ENCODE peak calls at places on chromosomes 4 and X, in five cellular contexts. One of them, this sample, is unnamed.

GRCh38 chr4:26081795-26082498 is 167.9 kb downstream of the SMIM20 start:
- DNase-seq in BE2C: no peak
- DNase-seq in fibroblast of gingiva: peak
- DNase-seq in NCI-H774: peak
- DNase-seq in NCI-H1092 treated with DMSO at 0.1 percent for 48 hours: peak
- DNase-seq in this sample: no peak

GRCh38 chr4:55023030-55023429 is 102.4 kb downstream of the KDR start:
- DNase-seq in NCI-H1092 treated with DMSO at 0.1 percent for 48 hours: no peak
- DNase-seq in NCI-H774: no peak
- DNase-seq in fibroblast of gingiva: no peak
- DNase-seq in BE2C: no peak
- DNase-seq in this sample: no peak

GRCh38 chrX:107708762-107709161 is 66.8 kb downstream of the TSC22D3 start:
- DNase-seq in NCI-H774: no peak
- DNase-seq in NCI-H1092 treated with DMSO at 0.1 percent for 48 hours: no peak
- DNase-seq in fibroblast of gingiva: no peak
- DNase-seq in BE2C: no peak
- DNase-seq in this sample: peak

GRCh38 chr4:186781032-186781917 is 57.6 kb upstream of the FAT1 start:
- DNase-seq in NCI-H1092 treated with DMSO at 0.1 percent for 48 hours: no peak
- DNase-seq in NCI-H774: no peak
- DNase-seq in fibroblast of gingiva: no peak
- DNase-seq in BE2C: no peak
- DNase-seq in this sample: no peak

GRCh38 chr4:155742310-155743015 is 16.4 kb upstream of the GUCY1B1 start:
- DNase-seq in NCI-H774: no peak
- DNase-seq in fibroblast of gingiva: no peak
- DNase-seq in NCI-H1092 treated with DMSO at 0.1 percent for 48 hours: no peak
- DNase-seq in BE2C: no peak
- DNase-seq in this sample: no peak

GRCh38 chr4:15455290-15455689 is 14.4 kb upstream of the CC2D2A start:
- DNase-seq in fibroblast of gingiva: peak
- DNase-seq in BE2C: no peak
- DNase-seq in NCI-H1092 treated with DMSO at 0.1 percent for 48 hours: no peak
- DNase-seq in NCI-H774: no peak
- DNase-seq in this sample: peak

GRCh38 chr4:150268444-150268843 is 190.2 kb downstream of the DCLK2 start:
- DNase-seq in NCI-H774: no peak
- DNase-seq in NCI-H1092 treated with DMSO at 0.1 percent for 48 hours: no peak
- DNase-seq in BE2C: no peak
- DNase-seq in fibroblast of gingiva: peak
- DNase-seq in this sample: no peak

GRCh38 chr4:26342328-26343040 is 21.7 kb downstream of the RBPJ start:
- DNase-seq in NCI-H1092 treated with DMSO at 0.1 percent for 48 hours: no peak
- DNase-seq in NCI-H774: peak
- DNase-seq in BE2C: no peak
- DNase-seq in fibroblast of gingiva: peak
- DNase-seq in this sample: no peak

GRCh38 chr4:41361831-41362646 is 105.3 kb downstream of the UCHL1 start:
- DNase-seq in fibroblast of gingiva: no peak
- DNase-seq in NCI-H774: no peak
- DNase-seq in BE2C: peak
- DNase-seq in NCI-H1092 treated with DMSO at 0.1 percent for 48 hours: peak
- DNase-seq in this sample: no peak

GRCh38 chr4:182447938-182448280 is 204.7 kb downstream of the TENM3 start:
- DNase-seq in NCI-H774: no peak
- DNase-seq in BE2C: no peak
- DNase-seq in NCI-H1092 treated with DMSO at 0.1 percent for 48 hours: no peak
- DNase-seq in fibroblast of gingiva: no peak
- DNase-seq in this sample: no peak

GRCh38 chr4:76341063-76341462 is 34.5 kb downstream of the STBD1 start:
- DNase-seq in NCI-H774: no peak
- DNase-seq in BE2C: no peak
- DNase-seq in NCI-H1092 treated with DMSO at 0.1 percent for 48 hours: no peak
- DNase-seq in fibroblast of gingiva: no peak
- DNase-seq in this sample: no peak